ENCODE peak calls at places on chromosomes 1 and 21, in seven cellular contexts. H, F, L, T, U, Z and D are unnamed samples.

GRCh38 chr1:160437432-160438319 is 37.3 kb downstream of the VANGL2 start:
- DNase-seq in H (no peak), Z (no peak), L (no peak), U (no peak), T (no peak), F (no peak), D (no peak)

GRCh38 chr1:42081475-42081874 is 71.7 kb upstream of the GUCA2B start:
- DNase-seq in U (no peak), L (no peak), H (no peak), Z (no peak), F (no peak), T (peak; percentile 80), D (no peak)

GRCh38 chr1:226644541-226645176 is 94.4 kb downstream of the ITPKB start:
- DNase-seq in U (no peak), L (no peak), T (no peak), F (no peak), Z (no peak), H (peak; percentile 42), D (no peak)

GRCh38 chr1:50080904-50081586 is 27.7 kb upstream of the ELAVL4 start:
- DNase-seq in F (peak; percentile 23), L (no peak), T (no peak), H (no peak), U (no peak), Z (no peak), D (no peak)

GRCh38 chr1:81109038-81109437 is 691.7 kb upstream of the ADGRL2 start:
- DNase-seq in U (no peak), H (no peak), Z (no peak), T (no peak), L (no peak), F (no peak), D (no peak)

GRCh38 chr1:154814106-154814505 is 56.0 kb downstream of the KCNN3 start:
- DNase-seq in U (no peak), H (no peak), L (no peak), Z (no peak), F (no peak), T (no peak), D (no peak)

GRCh38 chr1:33517596-33518250 is 45.3 kb downstream of the ZSCAN20 start:
- DNase-seq in T (no peak), F (no peak), Z (no peak), U (no peak), L (no peak), H (peak; percentile 62), D (no peak)

GRCh38 chr1:182080040-182080439 is 18.5 kb upstream of the ZNF648 start:
- DNase-seq in F (no peak), U (no peak), T (no peak), Z (no peak), L (no peak), H (no peak), D (no peak)

GRCh38 chr1:245797592-245798366 is 643.0 kb downstream of the KIF26B start:
- DNase-seq in F (no peak), H (no peak), U (no peak), T (no peak), Z (no peak), L (no peak), D (no peak)

GRCh38 chr1:188188317-188188716 is 1359.6 kb downstream of the PLA2G4A start:
- DNase-seq in L (no peak), Z (no peak), U (no peak), H (no peak), T (no peak), F (no peak), D (no peak)

GRCh38 chr1:170789063-170789462 is 125.1 kb downstream of the PRRX1 start:
- DNase-seq in L (no peak), H (no peak), T (no peak), F (no peak), U (no peak), Z (no peak), D (no peak)

GRCh38 chr1:224042557-224043118 is 71.3 kb upstream of the FBXO28 start:
- DNase-seq in L (no peak), U (no peak), F (no peak), H (peak; percentile 45), T (no peak), Z (no peak), D (no peak)

GRCh38 chr1:178530037-178530402 is 17.1 kb downstream of the TEX35 start:
- DNase-seq in Z (no peak), U (no peak), H (peak; percentile 86), T (no peak), F (no peak), L (peak; percentile 30), D (no peak)

GRCh38 chr1:5692649-5693048 is 299.6 kb downstream of the NPHP4 start:
- DNase-seq in L (no peak), U (no peak), H (no peak), T (no peak), Z (no peak), F (no peak), D (no peak)

GRCh38 chr1:54442185-54442584 is 36.0 kb upstream of the SSBP3 start:
- DNase-seq in T (no peak), F (no peak), L (no peak), H (no peak), Z (no peak), U (no peak), D (no peak)

GRCh38 chr1:231037585-231038517 is 2.2 kb downstream of the FAM89A start:
- DNase-seq in U (no peak), L (no peak), T (no peak), F (no peak), H (no peak), Z (no peak), D (no peak)

GRCh38 chr1:241992734-241993133 is 6.2 kb downstream of the MAP1LC3C start:
- DNase-seq in F (no peak), Z (no peak), L (no peak), T (no peak), H (peak; percentile 17), U (no peak), D (no peak)

GRCh38 chr1:68780919-68781318 is 284.0 kb upstream of the DEPDC1 start:
- DNase-seq in Z (no peak), L (no peak), H (no peak), U (no peak), T (no peak), F (no peak), D (no peak)

GRCh38 chr1:67583462-67583950 is 101.5 kb upstream of the GADD45A start:
- DNase-seq in F (no peak), Z (no peak), L (no peak), T (no peak), U (no peak), H (no peak), D (no peak)

GRCh38 chr1:93615201-93616150 is 66.2 kb downstream of the BCAR3 start:
- DNase-seq in U (no peak), Z (peak; percentile 78), T (no peak), H (peak; percentile 77), F (no peak), L (no peak), D (no peak)

GRCh38 chr1:30378023-30378596 is 345.3 kb downstream of the MATN1 start:
- DNase-seq in Z (no peak), F (no peak), L (no peak), H (no peak), U (no peak), T (no peak), D (no peak)

GRCh38 chr21:36661511-36662309 is 37.2 kb upstream of the SIM2 start:
- DNase-seq in L (no peak), U (no peak), T (no peak), F (peak; percentile 50), H (peak; percentile 48), Z (no peak), D (no peak)
- TF ChIP-seq CTCF in L (peak; percentile 38), U (no peak), T (no peak), F (peak; percentile 59), H (peak; percentile 67), Z (no peak), D (peak; percentile 46)

GRCh38 chr1:248697907-248698306 is 4.7 kb downstream of the OR14I1 start:
- DNase-seq in U (no peak), L (no peak), Z (no peak), F (no peak), T (no peak), H (no peak), D (no peak)

GRCh38 chr1:248699099-248699498 is 3.5 kb downstream of the OR14I1 start:
- DNase-seq in F (no peak), T (no peak), H (no peak), U (no peak), Z (no peak), L (no peak), D (no peak)

GRCh38 chr1:248702714-248703113 is at the start of gene OR14I1:
- DNase-seq in U (no peak), H (no peak), Z (no peak), T (no peak), F (no peak), L (no peak), D (no peak)

GRCh38 chr1:248704556-248704955 is 2.0 kb upstream of the OR14I1 start:
- DNase-seq in L (no peak), H (no peak), F (no peak), T (no peak), Z (no peak), U (no peak), D (no peak)

DNA sequence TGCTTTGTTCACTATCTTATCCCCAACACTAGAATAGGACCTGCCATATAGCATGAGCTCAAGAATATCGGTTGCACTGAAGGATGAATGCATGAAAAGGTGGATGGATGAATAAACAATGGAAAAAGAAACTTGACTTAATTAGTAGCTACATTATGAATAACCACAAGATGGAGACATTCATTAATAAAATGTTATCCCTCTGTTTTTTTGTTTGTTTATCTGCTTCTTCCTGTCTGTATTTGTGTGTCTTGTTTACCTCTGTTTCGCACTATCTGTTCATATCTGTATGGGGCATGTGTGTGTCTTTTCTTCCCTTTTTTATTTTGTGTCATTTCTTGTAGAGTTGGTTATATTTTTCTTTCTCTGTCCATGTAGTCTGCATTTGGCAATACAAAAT is 1.1 kb upstream of the OR14I1 start:
- DNase-seq in Z (no peak), U (no peak), L (no peak), T (no peak), H (no peak), F (no peak), D (no peak)
- TF ChIP-seq CTCF in Z (no peak), U (no peak), L (peak; percentile 28), T (no peak), H (no peak), F (no peak), D (no peak)

GRCh38 chr1:229716064-229716463 is 90.0 kb downstream of the URB2 start:
- DNase-seq in T (no peak), U (no peak), Z (no peak), H (no peak), L (no peak), F (no peak), D (no peak)

GRCh38 chr1:229709620-229710019 is 83.6 kb downstream of the URB2 start:
- DNase-seq in U (no peak), T (no peak), H (no peak), L (no peak), F (no peak), Z (no peak), D (no peak)

GRCh38 chr1:229714964-229715603 is 89.0 kb downstream of the URB2 start:
- DNase-seq in L (no peak), U (no peak), H (peak; percentile 18), Z (peak; percentile 36), F (peak; percentile 58), T (peak; percentile 87), D (no peak)

GRCh38 chr1:229714306-229714705 is 88.3 kb downstream of the URB2 start:
- DNase-seq in L (no peak), F (no peak), Z (no peak), U (no peak), T (no peak), H (no peak), D (no peak)

GRCh38 chr1:229710746-229711145 is 84.7 kb downstream of the URB2 start:
- DNase-seq in H (no peak), L (no peak), F (no peak), Z (no peak), T (no peak), U (no peak), D (no peak)
- TF ChIP-seq CTCF in H (no peak), L (no peak), F (no peak), Z (no peak), T (no peak), U (no peak), D (no peak)

GRCh38 chr1:25754421-25755195 is 45.4 kb upstream of the SELENON start:
- DNase-seq in H (no peak), U (no peak), F (no peak), Z (no peak), L (no peak), T (no peak), D (no peak)
- TF ChIP-seq CTCF in H (no peak), U (peak; percentile 29), F (peak; percentile 13), Z (peak; percentile 34), L (no peak), T (no peak), D (no peak)